ENCODE peak calls at places on chromosomes 11 and 22, in four cellular contexts. One of them, this sample, is unnamed.
A peak's percentile ranks its signal among the peaks of the same experiment; 100 is the strongest.

GRCh38 chr22:31187627-31188026 is 24.5 kb upstream of the LIMK2 start:
- DNase-seq in NCI-H146: no peak
- DNase-seq in endothelial cell: no peak
- DNase-seq in pons: no peak
- DNase-seq in this sample: no peak

GRCh38 chr22:41772645-41773044 is 27.8 kb upstream of the CCDC134 start:
- DNase-seq in NCI-H146: no peak
- DNase-seq in endothelial cell: no peak
- DNase-seq in pons: no peak
- DNase-seq in this sample: no peak

GRCh38 chr22:42939451-42939881 is 75.5 kb downstream of the PACSIN2 start:
- DNase-seq in NCI-H146: no peak
- DNase-seq in endothelial cell: no peak
- DNase-seq in pons: no peak
- DNase-seq in this sample: no peak

GRCh38 chr22:22037740-22038139 is 55.2 kb upstream of the TOP3B start:
- DNase-seq in NCI-H146: peak; percentile 76
- DNase-seq in endothelial cell: no peak
- DNase-seq in pons: peak; percentile 7
- DNase-seq in this sample: no peak

GRCh38 chr11:10480026-10480425 is 25.0 kb downstream of the AMPD3 start:
- DNase-seq in NCI-H146: no peak
- DNase-seq in endothelial cell: no peak
- DNase-seq in pons: no peak
- DNase-seq in this sample: no peak

GRCh38 chr11:69239320-69240040 is 54.5 kb upstream of the MYEOV start:
- DNase-seq in NCI-H146: no peak
- DNase-seq in endothelial cell: no peak
- DNase-seq in pons: no peak
- DNase-seq in this sample: no peak

GRCh38 chr11:128232588-128232987 is 354.8 kb downstream of the ETS1 start:
- DNase-seq in NCI-H146: no peak
- DNase-seq in endothelial cell: no peak
- DNase-seq in pons: no peak
- DNase-seq in this sample: no peak

GRCh38 chr11:35427158-35427557 is 7.8 kb upstream of the SLC1A2 start:
- DNase-seq in NCI-H146: no peak
- DNase-seq in endothelial cell: no peak
- DNase-seq in pons: peak; percentile 65
- DNase-seq in this sample: no peak

GRCh38 chr11:99693941-99694492 is 673.3 kb downstream of the CNTN5 start:
- DNase-seq in NCI-H146: no peak
- DNase-seq in endothelial cell: no peak
- DNase-seq in pons: no peak
- DNase-seq in this sample: no peak

GRCh38 chr11:120217941-120218694 is 7.3 kb downstream of the OAF start:
- DNase-seq in NCI-H146: no peak
- DNase-seq in endothelial cell: no peak
- DNase-seq in pons: peak; percentile 68
- DNase-seq in this sample: no peak